ENCODE peak calls at places on chromosome 16, in six cellular contexts. J is GM23248, S is HCT116, Z is neural progenitor cell, F is PC-3, C is SK-N-SH. Q is an unnamed sample.

GRCh38 chr16:19284207-19284606 is 1.3 kb upstream of the CLEC19A start:
- DNase-seq in F (peak; percentile 93), S (peak; percentile 63), J (peak; percentile 43), Z (no peak), C (no peak), Q (no peak)

GRCh38 chr16:89400740-89401139 is 89.6 kb downstream of the ANKRD11 start:
- DNase-seq in C (peak; percentile 53), Z (no peak), F (no peak), S (no peak), J (no peak), Q (no peak)

GRCh38 chr16:48503779-48504178 is 106.2 kb downstream of the N4BP1 start:
- DNase-seq in C (peak; percentile 88), F (no peak), Z (no peak), J (peak; percentile 95), S (no peak), Q (no peak)

GRCh38 chr16:50917941-50918340 is 176.1 kb downstream of the CYLD start:
- DNase-seq in F (no peak), S (no peak), C (no peak), Z (peak; percentile 30), J (no peak), Q (no peak)

GRCh38 chr16:89924298-89924924 is 1.3 kb downstream of the TUBB3 start:
- DNase-seq in F (no peak), S (no peak), Z (peak; percentile 94), C (peak; percentile 67), J (peak; percentile 78), Q (no peak)

GRCh38 chr16:31202402-31203385 is at the start of gene PYCARD:
- DNase-seq in J (peak; percentile 76), Z (peak; percentile 49), C (peak; percentile 60), F (peak; percentile 17), S (no peak), Q (peak; percentile 25)

GRCh38 chr16:78593352-78593751 is 493.9 kb downstream of the WWOX start:
- DNase-seq in F (no peak), J (no peak), C (no peak), S (no peak), Z (peak; percentile 43), Q (no peak)

GRCh38 chr16:82062645-82063058 is 27.6 kb downstream of the HSD17B2 start:
- DNase-seq in J (peak; percentile 80), Z (no peak), C (no peak), F (no peak), S (no peak), Q (no peak)

GRCh38 chr16:83420206-83420760 is 387.5 kb upstream of the HSBP1 start:
- DNase-seq in Z (peak; percentile 74), F (peak; percentile 22), S (no peak), J (peak; percentile 49), C (no peak), Q (peak; percentile 12)

GRCh38 chr16:84451781-84452180 is 52.7 kb downstream of the MEAK7 start:
- DNase-seq in J (no peak), Z (no peak), S (no peak), C (no peak), F (no peak), Q (no peak)

GRCh38 chr16:72122916-72123315 is 29.3 kb downstream of the DHX38 start:
- DNase-seq in C (no peak), F (no peak), S (no peak), Z (no peak), J (no peak), Q (no peak)

GRCh38 chr16:19883296-19883951 is 1.2 kb downstream of the GPRC5B start:
- DNase-seq in S (no peak), Z (peak; percentile 80), F (no peak), C (peak; percentile 60), J (peak; percentile 16), Q (no peak)

GRCh38 chr16:73887895-73888294 is 408.7 kb upstream of the PSMD7 start:
- DNase-seq in C (no peak), F (no peak), S (no peak), Z (no peak), J (no peak), Q (no peak)

GRCh38 chr16:67339453-67339852 is 12.8 kb downstream of the LRRC36 start:
- DNase-seq in C (no peak), F (peak; percentile 31), Z (no peak), S (peak; percentile 18), J (peak; percentile 42), Q (no peak)

GRCh38 chr16:50114357-50115129 is 38.6 kb upstream of the TENT4B start:
- DNase-seq in Z (no peak), F (peak; percentile 35), J (peak; percentile 48), C (no peak), S (no peak), Q (no peak)

GRCh38 chr16:20411055-20411454 is 1.7 kb downstream of the ACSM5 start:
- DNase-seq in J (no peak), Z (no peak), S (no peak), C (no peak), F (no peak), Q (no peak)

GRCh38 chr16:29975134-29975538 is 1.5 kb downstream of the TAOK2 start:
- DNase-seq in Z (no peak), C (no peak), F (no peak), S (no peak), J (no peak), Q (no peak)

GRCh38 chr16:89575247-89576172 is at the start of gene CPNE7:
- DNase-seq in J (peak; percentile 61), F (no peak), C (peak; percentile 55), Z (peak; percentile 60), S (no peak), Q (no peak)

GRCh38 chr16:55651841-55652824 is 3.7 kb upstream of the SLC6A2 start:
- DNase-seq in J (no peak), S (no peak), C (peak; percentile 81), F (no peak), Z (no peak), Q (no peak)

GRCh38 chr16:57977418-57978069 is 6.6 kb upstream of the CNGB1 start:
- DNase-seq in F (no peak), S (no peak), Z (peak; percentile 44), C (peak; percentile 61), J (no peak), Q (no peak)

GRCh38 chr16:65388592-65388991 is 266.7 kb upstream of the CDH11 start:
- DNase-seq in C (no peak), F (peak; percentile 14), J (no peak), Z (no peak), S (no peak), Q (no peak)

GRCh38 chr16:86773339-86773715 is 195.0 kb downstream of the FOXL1 start:
- DNase-seq in F (no peak), J (no peak), C (no peak), S (no peak), Z (no peak), Q (no peak)

GRCh38 chr16:78375055-78375679 is 275.7 kb downstream of the WWOX start:
- DNase-seq in J (no peak), S (no peak), C (no peak), Z (no peak), F (no peak), Q (no peak)

GRCh38 chr16:895371-895770 is 75.4 kb downstream of the LMF1 start:
- DNase-seq in C (no peak), S (no peak), J (no peak), Z (no peak), F (no peak), Q (no peak)
- H3K9ac ChIP-seq in C (no peak overlapping the region), S (no peak overlapping the region), J (no peak overlapping the region), Z (no peak overlapping the region), F (no peak overlapping the region), Q (no peak overlapping the region)

GRCh38 chr16:3881499-3881995 is 1.0 kb upstream of the CREBBP start:
- DNase-seq in Z (no peak), F (no peak), S (no peak), C (no peak), J (no peak), Q (no peak)
- TF ChIP-seq EZH2phosphoT487 in Z (no peak), F (no peak), S (no peak), C (no peak), J (no peak), Q (no peak)

GRCh38 chr16:80804451-80805383 is at the start of gene CDYL2:
- DNase-seq in C (peak; percentile 78), Z (peak; percentile 75), S (no peak), J (peak; percentile 75), F (peak; percentile 57), Q (peak; percentile 48)

GRCh38 chr16:80802902-80803301 is 1.5 kb downstream of the CDYL2 start:
- DNase-seq in S (no peak), F (no peak), Z (no peak), C (no peak), J (no peak), Q (no peak)

GRCh38 chr16:80804061-80804450 is 342 bp downstream of the CDYL2 start:
- DNase-seq in F (peak; percentile 34), J (peak; percentile 72), C (no peak), S (no peak), Z (no peak), Q (peak; percentile 32)

GRCh38 chr16:80802129-80802528 is 2.3 kb downstream of the CDYL2 start:
- DNase-seq in J (no peak), C (no peak), Z (no peak), S (no peak), F (no peak), Q (no peak)

DNA sequence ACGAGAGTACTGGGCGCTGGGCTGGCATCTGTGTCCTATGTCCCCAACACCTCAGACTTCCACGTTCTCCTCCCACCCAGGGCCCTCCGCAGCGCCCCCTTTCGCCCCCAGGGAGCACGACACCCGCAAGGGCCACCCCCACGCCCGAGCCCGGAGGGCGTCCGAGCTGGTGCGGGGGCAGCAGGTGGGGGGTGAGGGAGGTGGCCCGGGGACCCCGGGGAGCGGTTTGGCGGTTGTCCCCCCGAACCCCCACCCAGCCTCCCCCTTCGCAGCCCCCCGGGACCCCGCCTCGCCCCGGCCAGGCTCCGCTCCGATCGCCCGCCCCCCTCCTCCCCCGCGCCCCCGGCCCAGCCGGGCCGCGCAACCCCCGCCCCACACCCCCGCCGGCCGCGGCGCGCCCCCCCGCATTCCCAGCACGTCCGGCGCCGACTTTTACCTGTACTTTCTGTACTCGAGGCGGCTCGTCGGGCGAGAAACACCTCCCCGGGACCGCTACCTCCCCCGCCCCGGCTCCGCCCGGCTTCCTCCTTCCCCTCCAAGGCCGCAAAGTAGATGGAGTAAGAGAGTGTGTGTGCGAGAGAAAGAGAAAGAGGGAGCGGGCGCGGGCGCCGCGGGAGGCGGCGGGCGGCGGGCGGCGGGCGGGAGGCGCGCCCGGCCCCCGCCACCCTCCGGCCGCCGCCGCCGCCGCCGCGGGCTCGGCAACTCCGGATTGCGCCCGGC is 897 bp downstream of the CDYL2 start:
- DNase-seq in Z (peak; percentile 63), C (peak; percentile 66), S (no peak), F (peak; percentile 12), J (peak; percentile 61), Q (no peak)
- H3K9ac ChIP-seq in Z (no peak overlapping the region), C (no peak overlapping the region), S (no peak overlapping the region), F (peak overlapping the region; percentile 38), J (peak overlapping the region; percentile 56), Q (no peak overlapping the region)

DNA sequence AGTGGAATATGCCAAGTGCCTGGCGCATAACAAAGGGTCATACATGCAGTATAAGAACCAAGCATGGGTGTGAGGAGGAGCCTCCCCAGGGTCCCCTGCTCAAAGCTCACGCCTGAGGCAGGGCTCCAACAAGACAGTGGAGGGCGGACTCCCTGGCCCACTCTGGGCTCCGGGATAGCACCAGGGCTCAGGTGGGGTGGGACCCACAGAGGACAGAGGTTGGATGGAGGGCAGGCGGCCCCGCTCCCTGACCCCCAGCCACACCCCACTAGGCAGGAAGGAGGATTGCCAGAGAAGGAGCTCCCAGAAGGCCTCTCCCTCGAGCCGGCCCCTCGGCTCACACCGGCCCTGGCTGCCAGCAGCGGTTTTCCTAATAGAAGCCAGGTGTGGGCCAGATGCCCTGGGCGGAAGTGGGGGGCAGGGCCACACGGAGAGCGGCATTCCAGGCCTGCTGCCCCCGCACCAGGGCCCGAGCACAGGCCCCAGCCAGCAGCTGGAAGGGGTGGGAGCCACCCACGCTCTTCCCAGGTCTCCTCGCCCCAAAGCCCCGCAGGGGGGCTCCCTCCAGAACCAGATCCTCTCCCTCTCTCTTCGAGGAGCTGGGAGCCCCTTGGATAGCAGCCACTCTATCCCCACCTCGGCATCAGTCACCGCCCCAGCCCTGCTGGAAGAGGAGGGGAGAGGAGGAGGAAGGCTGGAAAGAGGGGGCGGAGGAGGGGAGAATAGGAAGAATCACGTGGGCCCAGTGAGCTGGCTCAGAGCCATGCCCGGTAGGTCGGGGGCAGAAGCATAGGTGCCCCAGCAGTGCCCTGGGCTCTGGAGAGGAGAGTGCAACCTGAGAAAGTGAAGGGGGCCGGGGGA is 21.0 kb downstream of the VASN start:
- DNase-seq in C (peak; percentile 94), S (no peak), Z (peak; percentile 68), F (no peak), J (peak; percentile 92), Q (no peak)
- TF ChIP-seq EZH2phosphoT487 in C (no peak), S (no peak), Z (no peak), F (no peak), J (no peak), Q (no peak)